ENCODE peak calls at places on chromosomes 4 and X, in eight cellular contexts. M is tibial nerve, F is astrocyte, R is gastrocnemius medialis, W is cardiac muscle cell, I is MM.1S, B is GM06990, P is thoracic aorta. C is an unnamed sample.

GRCh38 chrX:134512566-134512965 is 52.6 kb downstream of the HPRT1 start:
- DNase-seq in M (no peak), F (peak), R (no peak), W (no peak), I (no peak), B (no peak), P (no peak), C (no peak)

GRCh38 chr4:2850966-2851782 is 7.5 kb downstream of the ADD1 start:
- DNase-seq in M (no peak), F (peak), R (no peak), W (no peak), I (no peak), B (no peak), P (no peak), C (no peak)

GRCh38 chr4:89438102-89438831 is 130.7 kb upstream of the GPRIN3 start:
- DNase-seq in M (peak), F (no peak), R (no peak), W (peak), I (peak), B (peak), P (no peak), C (peak)

GRCh38 chrX:107766470-107767140 is 9.0 kb downstream of the TSC22D3 start:
- DNase-seq in M (peak), F (peak), R (no peak), W (no peak), I (no peak), B (no peak), P (no peak), C (no peak)

GRCh38 chrX:85992811-85993229 is 54.5 kb downstream of the CHM start:
- DNase-seq in M (no peak), F (peak), R (no peak), W (no peak), I (no peak), B (no peak), P (no peak), C (no peak)

GRCh38 chr4:24730256-24731001 is 64.9 kb upstream of the SOD3 start:
- DNase-seq in M (peak), F (peak), R (peak), W (no peak), I (no peak), B (no peak), P (peak), C (no peak)

GRCh38 chr4:183996868-183997267 is 91.8 kb downstream of the STOX2 start:
- DNase-seq in M (no peak), F (peak), R (no peak), W (no peak), I (no peak), B (no peak), P (no peak), C (no peak)

GRCh38 chr4:150436598-150437370 is 145.2 kb upstream of the MAB21L2 start:
- DNase-seq in M (no peak), F (no peak), R (no peak), W (no peak), I (no peak), B (no peak), P (no peak), C (no peak)

GRCh38 chrX:40010550-40011364 is 87.0 kb downstream of the BCOR start:
- DNase-seq in M (no peak), F (no peak), R (no peak), W (no peak), I (no peak), B (no peak), P (no peak), C (no peak)

GRCh38 chr4:100966846-100967245 is 380.5 kb downstream of the PPP3CA start:
- DNase-seq in M (no peak), F (no peak), R (no peak), W (no peak), I (no peak), B (no peak), P (no peak), C (no peak)

GRCh38 chrX:108426262-108426661 is 12.0 kb downstream of the COL4A6 start:
- DNase-seq in M (no peak), F (no peak), R (no peak), W (no peak), I (no peak), B (no peak), P (no peak), C (no peak)

GRCh38 chr4:142846729-142847606 is 867 bp upstream of the INPP4B start:
- DNase-seq in M (peak), F (no peak), R (no peak), W (peak), I (peak), B (peak), P (no peak), C (no peak)
- TF ChIP-seq CTCF in M (peak), F (peak), R (peak), W (peak), I (peak), B (peak), P (peak), C (peak)

GRCh38 chrX:154431321-154431720 is 2.8 kb downstream of the ATP6AP1 start:
- DNase-seq in M (no peak), F (no peak), R (no peak), W (no peak), I (no peak), B (no peak), P (no peak), C (no peak)
- H3K4me3 ChIP-seq in M (no peak), F (no peak), R (no peak), W (no peak), I (no peak), B (no peak), P (no peak), C (no peak)

GRCh38 chr4:75179510-75179909 is 246.6 kb downstream of the PARM1 start:
- DNase-seq in M (no peak), F (no peak), R (no peak), W (peak), I (no peak), B (no peak), P (no peak), C (no peak)
- TF ChIP-seq CTCF in M (no peak), F (no peak), R (no peak), W (no peak), I (no peak), B (no peak), P (no peak), C (no peak)

GRCh38 chr4:95371457-95372179 is 177.2 kb downstream of the UNC5C start:
- DNase-seq in M (no peak), F (no peak), R (no peak), W (no peak), I (no peak), B (no peak), P (no peak), C (no peak)
- H3K4me3 ChIP-seq in M (no peak), F (no peak), R (no peak), W (no peak), I (no peak), B (no peak), P (no peak), C (no peak)

GRCh38 chr4:98827661-98828060 is 101.3 kb downstream of the EIF4E start:
- DNase-seq in M (no peak), F (no peak), R (no peak), W (no peak), I (no peak), B (no peak), P (no peak), C (no peak)
- TF ChIP-seq CTCF in M (no peak), F (no peak), R (no peak), W (no peak), I (no peak), B (no peak), P (no peak), C (no peak)

GRCh38 chr4:25966171-25966570 is 52.2 kb downstream of the SMIM20 start:
- DNase-seq in M (no peak), F (peak), R (no peak), W (no peak), I (no peak), B (no peak), P (no peak), C (no peak)

GRCh38 chr4:25970241-25970675 is 56.2 kb downstream of the SMIM20 start:
- DNase-seq in M (no peak), F (no peak), R (no peak), W (no peak), I (no peak), B (peak), P (no peak), C (no peak)

GRCh38 chr4:25965629-25966028 is 51.6 kb downstream of the SMIM20 start:
- DNase-seq in M (no peak), F (no peak), R (no peak), W (no peak), I (no peak), B (no peak), P (no peak), C (no peak)

GRCh38 chr4:25970691-25971427 is 56.8 kb downstream of the SMIM20 start:
- DNase-seq in M (no peak), F (peak), R (no peak), W (no peak), I (no peak), B (peak), P (no peak), C (no peak)

DNA sequence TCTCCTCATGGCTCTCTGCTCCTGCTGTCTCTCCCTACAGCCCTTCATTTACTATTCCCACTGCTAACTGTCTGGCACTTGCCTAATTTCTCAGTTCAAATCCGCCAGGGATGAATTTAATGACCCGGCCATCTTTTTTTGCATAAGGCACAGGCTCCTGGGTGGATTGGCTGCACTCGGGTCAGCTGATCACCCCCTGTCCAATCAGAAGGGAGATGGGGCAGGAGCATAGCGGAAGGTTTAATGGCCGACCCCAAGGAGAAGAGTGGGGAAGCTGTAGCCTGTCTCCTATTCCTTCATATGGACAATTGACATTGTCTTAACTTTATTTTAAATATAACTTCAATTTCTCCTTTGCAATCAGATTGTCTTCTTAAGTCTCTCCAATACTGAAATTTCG is 55.4 kb downstream of the SMIM20 start:
- DNase-seq in M (no peak), F (no peak), R (no peak), W (no peak), I (no peak), B (no peak), P (no peak), C (no peak)
- H3K4me3 ChIP-seq in M (no peak), F (no peak), R (no peak), W (no peak), I (no peak), B (no peak), P (no peak), C (no peak)

DNA sequence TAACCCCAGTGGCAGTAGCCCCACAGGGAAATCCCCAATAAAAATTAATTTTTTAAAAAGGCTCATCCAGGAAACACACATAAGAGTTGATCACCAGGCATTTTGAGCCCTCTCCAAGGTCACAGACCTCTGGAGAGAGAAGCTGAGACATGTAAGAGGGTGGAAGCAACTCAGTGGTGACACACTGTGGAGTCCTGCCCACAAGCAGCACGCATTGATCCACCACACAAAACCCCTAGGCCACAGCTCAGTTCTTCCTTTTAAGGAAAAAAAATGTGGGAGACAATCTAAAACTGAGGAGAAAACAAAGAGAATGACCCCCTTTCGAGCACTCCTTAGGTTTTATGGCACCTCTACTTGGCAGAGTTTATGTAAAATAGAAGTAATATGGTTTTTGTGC is 71.7 kb upstream of the S100G start:
- DNase-seq in M (no peak), F (no peak), R (no peak), W (no peak), I (no peak), B (no peak), P (no peak), C (no peak)
- TF ChIP-seq CTCF in M (no peak), F (no peak), R (no peak), W (no peak), I (no peak), B (no peak), P (no peak), C (no peak)

GRCh38 chr4:27006646-27007045 is 146.0 kb downstream of the STIM2 start:
- DNase-seq in M (no peak), F (no peak), R (no peak), W (no peak), I (no peak), B (peak), P (no peak), C (no peak)

GRCh38 chr4:27003602-27004238 is 143.1 kb downstream of the STIM2 start:
- DNase-seq in M (no peak), F (peak), R (no peak), W (no peak), I (no peak), B (no peak), P (no peak), C (no peak)

GRCh38 chr4:27007507-27007906 is 146.9 kb downstream of the STIM2 start:
- DNase-seq in M (no peak), F (no peak), R (no peak), W (no peak), I (no peak), B (no peak), P (no peak), C (no peak)

GRCh38 chr4:27006247-27006603 is 145.6 kb downstream of the STIM2 start:
- DNase-seq in M (no peak), F (peak), R (no peak), W (no peak), I (no peak), B (no peak), P (no peak), C (no peak)

GRCh38 chr4:27005512-27006246 is 145.0 kb downstream of the STIM2 start:
- DNase-seq in M (no peak), F (peak), R (no peak), W (no peak), I (no peak), B (no peak), P (no peak), C (no peak)
- H3K4me3 ChIP-seq in M (no peak), F (peak), R (no peak), W (no peak), I (no peak), B (no peak), P (peak), C (no peak)

GRCh38 chr4:102715057-102715456 is 45.7 kb downstream of the MANBA start:
- DNase-seq in M (no peak), F (no peak), R (no peak), W (no peak), I (no peak), B (no peak), P (no peak), C (no peak)
- TF ChIP-seq CTCF in M (no peak), F (no peak), R (no peak), W (no peak), I (no peak), B (peak), P (no peak), C (no peak)